ENCODE peak calls at places on chromosome 14, in nine cellular contexts. M is AG10803; F is fibroblast of the aortic adventitia; A is Panc1; X is CD8-positive, alpha-beta memory T cell; Z is RWPE2; G is fibroblast of lung; C is AG04450; W is astrocyte of the spinal cord. L is an unnamed sample.

GRCh38 chr14:75426332-75427125 is 1.3 kb upstream of the JDP2 start:
- DNase-seq in M (no peak), F (no peak), A (no peak), X (no peak), Z (no peak), G (no peak), C (no peak), W (no peak), L (no peak)

GRCh38 chr14:70649803-70650202 is 8.1 kb downstream of the TTC9 start:
- DNase-seq in M (no peak), F (no peak), A (no peak), X (no peak), Z (no peak), G (no peak), C (no peak), W (no peak), L (no peak)

GRCh38 chr14:52043690-52044089 is 25.2 kb downstream of the NID2 start:
- DNase-seq in M (no peak), F (no peak), A (no peak), X (peak; percentile 16), Z (no peak), G (no peak), C (no peak), W (no peak), L (no peak)

GRCh38 chr14:103847439-103847953 is at the start of gene PPP1R13B:
- DNase-seq in M (peak; percentile 78), F (peak; percentile 72), A (no peak), X (peak; percentile 90), Z (peak; percentile 93), G (peak; percentile 75), C (peak; percentile 30), W (peak; percentile 82), L (peak; percentile 45)

GRCh38 chr14:105346880-105347586 is 32.5 kb downstream of the PACS2 start:
- DNase-seq in M (no peak), F (no peak), A (no peak), X (no peak), Z (no peak), G (no peak), C (no peak), W (no peak), L (no peak)

GRCh38 chr14:59803052-59803451 is 67.5 kb downstream of the RTN1 start:
- DNase-seq in M (no peak), F (no peak), A (no peak), X (no peak), Z (no peak), G (no peak), C (no peak), W (no peak), L (no peak)

GRCh38 chr14:70045715-70046535 is 142.8 kb downstream of the SLC8A3 start:
- DNase-seq in M (peak; percentile 43), F (peak; percentile 37), A (no peak), X (no peak), Z (no peak), G (peak; percentile 44), C (peak; percentile 13), W (peak; percentile 40), L (no peak)

GRCh38 chr14:71437870-71438269 is 494.4 kb upstream of the RGS6 start:
- DNase-seq in M (no peak), F (no peak), A (peak; percentile 8), X (no peak), Z (no peak), G (no peak), C (no peak), W (peak; percentile 28), L (no peak)

GRCh38 chr14:93201155-93201704 is 5.6 kb downstream of the GON7 start:
- DNase-seq in M (no peak), F (no peak), A (no peak), X (no peak), Z (no peak), G (no peak), C (no peak), W (no peak), L (no peak)

GRCh38 chr14:93207468-93208308 is 632 bp downstream of the UBR7 start:
- DNase-seq in M (peak; percentile 48), F (peak; percentile 51), A (peak; percentile 7), X (peak; percentile 10), Z (peak; percentile 78), G (peak; percentile 55), C (no peak), W (peak; percentile 66), L (peak; percentile 15)

GRCh38 chr14:93212432-93212831 is 5.4 kb downstream of the UBR7 start:
- DNase-seq in M (no peak), F (no peak), A (no peak), X (no peak), Z (no peak), G (no peak), C (no peak), W (no peak), L (no peak)

GRCh38 chr14:93206793-93207467 is at the start of the genes GON7 and UBR7:
- DNase-seq in M (peak; percentile 95), F (peak; percentile 94), A (peak; percentile 84), X (peak; percentile 84), Z (peak; percentile 98), G (peak; percentile 95), C (peak; percentile 89), W (peak; percentile 98), L (peak; percentile 89)
- H3K4me3 ChIP-seq in M (peak within 1 kb of the TSS; percentile 73), F (peak within 1 kb of the TSS; percentile 93), A (peak within 1 kb of the TSS; percentile 86), X (peak within 1 kb of the TSS; percentile 96), Z (peak within 1 kb of the TSS; percentile 63), G (peak within 1 kb of the TSS; percentile 82), C (peak within 1 kb of the TSS; percentile 88), W (peak within 1 kb of the TSS; percentile 94), L (peak within 1 kb of the TSS; percentile 93)

GRCh38 chr14:99740411-99740810 is 52.8 kb upstream of the EML1 start:
- DNase-seq in M (no peak), F (no peak), A (no peak), X (no peak), Z (no peak), G (no peak), C (no peak), W (no peak), L (no peak)

GRCh38 chr14:99737451-99737951 is 53.4 kb downstream of the CYP46A1 start:
- DNase-seq in M (peak; percentile 11), F (peak; percentile 49), A (no peak), X (no peak), Z (no peak), G (no peak), C (no peak), W (no peak), L (no peak)

GRCh38 chr14:99735189-99736135 is 51.4 kb downstream of the CYP46A1 start:
- DNase-seq in M (no peak), F (no peak), A (no peak), X (no peak), Z (peak; percentile 45), G (no peak), C (no peak), W (no peak), L (no peak)

GRCh38 chr14:99736600-99737371 is 52.7 kb downstream of the CYP46A1 start:
- DNase-seq in M (no peak), F (no peak), A (no peak), X (no peak), Z (peak; percentile 68), G (no peak), C (no peak), W (no peak), L (no peak)

DNA sequence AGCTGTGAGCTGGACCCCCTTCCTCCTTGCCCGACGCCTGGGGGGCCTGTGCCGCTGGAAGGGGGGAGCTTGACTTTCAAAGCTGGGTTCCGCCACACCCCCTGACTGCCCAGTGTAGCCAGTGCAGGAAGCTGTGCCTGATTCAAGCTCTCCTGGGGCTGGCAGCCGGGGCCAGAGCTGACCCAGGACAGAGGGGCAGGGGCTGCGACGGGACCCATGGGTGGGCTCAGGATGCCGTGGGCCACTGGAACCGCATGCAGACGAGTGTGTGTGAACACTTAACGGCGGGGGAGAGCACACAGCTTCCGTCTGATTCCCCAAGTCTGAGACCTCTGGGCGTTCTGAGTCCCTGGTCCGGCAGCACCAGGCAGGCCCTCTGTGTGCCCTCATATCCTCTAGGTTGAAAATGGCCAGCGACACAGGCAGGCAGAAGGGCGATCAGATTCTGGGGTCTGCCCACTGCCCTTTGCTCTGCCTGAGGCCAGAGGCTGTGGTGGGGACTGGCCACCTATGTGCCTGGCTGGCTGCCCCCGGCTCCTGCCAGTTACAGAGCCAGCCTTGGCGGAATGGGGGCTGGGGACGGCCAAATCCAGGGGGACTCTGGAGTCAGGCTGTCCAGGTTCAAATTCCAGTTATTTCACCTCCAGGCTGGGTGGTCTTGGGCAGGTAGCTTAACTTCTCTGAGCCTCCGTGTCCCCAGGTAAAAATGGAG is 54.0 kb downstream of the CYP46A1 start:
- DNase-seq in M (no peak), F (no peak), A (no peak), X (no peak), Z (no peak), G (no peak), C (no peak), W (no peak), L (no peak)
- H3K4me3 ChIP-seq in M (no peak overlapping the region), F (peak overlapping the region; percentile 64), A (peak overlapping the region; percentile 45), X (no peak overlapping the region), Z (no peak overlapping the region), G (no peak overlapping the region), C (peak overlapping the region; percentile 51), W (peak overlapping the region; percentile 7), L (no peak overlapping the region)

GRCh38 chr14:68759912-68760311 is 33.0 kb downstream of the ZFP36L1 start:
- DNase-seq in M (no peak), F (no peak), A (no peak), X (no peak), Z (no peak), G (no peak), C (no peak), W (no peak), L (no peak)

GRCh38 chr14:68756734-68757133 is 36.1 kb downstream of the ZFP36L1 start:
- DNase-seq in M (no peak), F (no peak), A (no peak), X (no peak), Z (no peak), G (no peak), C (no peak), W (no peak), L (no peak)

GRCh38 chr14:68759017-68759569 is 33.8 kb downstream of the ZFP36L1 start:
- DNase-seq in M (no peak), F (no peak), A (no peak), X (no peak), Z (no peak), G (no peak), C (no peak), W (no peak), L (no peak)

GRCh38 chr14:68757618-68758081 is 35.2 kb downstream of the ZFP36L1 start:
- DNase-seq in M (peak; percentile 68), F (no peak), A (no peak), X (no peak), Z (no peak), G (no peak), C (no peak), W (peak; percentile 29), L (peak; percentile 60)

GRCh38 chr14:68758301-68758700 is 34.6 kb downstream of the ZFP36L1 start:
- DNase-seq in M (no peak), F (no peak), A (no peak), X (no peak), Z (no peak), G (no peak), C (no peak), W (no peak), L (no peak)
- H3K4me3 ChIP-seq in M (no peak overlapping the region), F (no peak overlapping the region), A (no peak overlapping the region), X (no peak overlapping the region), Z (no peak overlapping the region), G (no peak overlapping the region), C (no peak overlapping the region), W (no peak overlapping the region), L (no peak overlapping the region)

GRCh38 chr14:25833341-25834121 is 764.3 kb downstream of the NOVA1 start:
- DNase-seq in M (no peak), F (peak; percentile 64), A (no peak), X (no peak), Z (no peak), G (peak; percentile 42), C (no peak), W (peak; percentile 29), L (peak; percentile 11)

GRCh38 chr14:25837431-25837950 is 760.3 kb downstream of the NOVA1 start:
- DNase-seq in M (no peak), F (peak; percentile 19), A (no peak), X (no peak), Z (no peak), G (no peak), C (no peak), W (no peak), L (no peak)

GRCh38 chr14:25841226-25841625 is 756.6 kb downstream of the NOVA1 start:
- DNase-seq in M (no peak), F (peak; percentile 65), A (no peak), X (no peak), Z (no peak), G (no peak), C (no peak), W (no peak), L (no peak)

DNA sequence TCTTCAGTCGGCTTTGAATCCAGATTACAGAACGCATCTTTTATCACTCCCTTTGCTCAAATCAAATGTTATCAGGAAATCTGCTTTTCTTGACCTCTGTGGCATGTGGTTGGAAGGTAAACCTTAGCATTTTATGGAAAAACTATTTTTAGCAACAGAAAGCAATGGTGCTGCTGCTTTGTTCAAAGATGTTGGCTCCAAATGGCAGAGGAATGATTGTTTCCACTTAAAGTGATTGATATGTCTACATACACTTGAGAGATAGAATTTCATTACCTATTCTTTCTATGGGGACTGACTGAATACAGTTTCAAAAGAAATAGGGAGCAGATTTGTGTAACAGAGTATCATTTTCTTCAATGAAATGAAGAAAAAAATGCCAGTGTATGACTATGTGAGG is 761.2 kb downstream of the NOVA1 start:
- DNase-seq in M (no peak), F (no peak), A (no peak), X (no peak), Z (no peak), G (no peak), C (no peak), W (no peak), L (no peak)
- H3K4me3 ChIP-seq in M (no peak overlapping the region), F (no peak overlapping the region), A (no peak overlapping the region), X (no peak overlapping the region), Z (no peak overlapping the region), G (no peak overlapping the region), C (no peak overlapping the region), W (no peak overlapping the region), L (no peak overlapping the region)

L was measured in skeletal muscle cell.